ENCODE peak calls at places on chromosomes 13 and 19, in seven cellular contexts. X, R, Q, N, I, D and Y are unnamed samples.

GRCh38 chr19:11373885-11374448 is 499 bp upstream of the SWSAP1 start:
- DNase-seq in X (no peak), R (no peak), Q (peak; percentile 22), N (no peak), I (no peak), D (no peak), Y (no peak)

GRCh38 chr19:48624791-48625723 is 5.8 kb downstream of the SPHK2 start:
- DNase-seq in X (no peak), R (no peak), Q (no peak), N (no peak), I (no peak), D (no peak), Y (peak; percentile 79)

GRCh38 chr19:4391701-4392543 is 8.4 kb downstream of the SH3GL1 start:
- DNase-seq in X (no peak), R (no peak), Q (no peak), N (peak; percentile 91), I (no peak), D (no peak), Y (peak; percentile 85)

GRCh38 chr13:44860427-44860826 is 128.8 kb downstream of the NUFIP1 start:
- DNase-seq in X (no peak), R (no peak), Q (no peak), N (no peak), I (no peak), D (no peak), Y (no peak)

GRCh38 chr19:10670876-10671804 is 17.0 kb downstream of the ILF3 start:
- DNase-seq in X (no peak), R (no peak), Q (no peak), N (no peak), I (no peak), D (no peak), Y (no peak)

GRCh38 chr13:46114599-46114998 is 9.8 kb upstream of the CPB2 start:
- DNase-seq in X (no peak), R (no peak), Q (no peak), N (no peak), I (no peak), D (no peak), Y (no peak)

GRCh38 chr13:19959831-19960672 is 1.5 kb downstream of the ZMYM2 start:
- DNase-seq in X (peak; percentile 61), R (peak; percentile 84), Q (peak; percentile 89), N (peak; percentile 90), I (peak; percentile 92), D (peak; percentile 89), Y (peak; percentile 94)

GRCh38 chr13:34349091-34349722 is 531.3 kb downstream of the RFC3 start:
- DNase-seq in X (no peak), R (no peak), Q (peak; percentile 55), N (peak; percentile 89), I (peak; percentile 67), D (peak; percentile 61), Y (peak; percentile 91)

GRCh38 chr19:7831452-7831851 is 1.4 kb downstream of the EVI5L start:
- DNase-seq in X (no peak), R (no peak), Q (no peak), N (peak; percentile 34), I (no peak), D (no peak), Y (peak; percentile 65)

GRCh38 chr19:23867895-23868294 is 46.8 kb upstream of the ZNF726 start:
- DNase-seq in X (no peak), R (no peak), Q (no peak), N (no peak), I (peak; percentile 15), D (no peak), Y (no peak)

GRCh38 chr19:18280247-18281081 is 958 bp downstream of the JUND start:
- DNase-seq in X (no peak), R (peak; percentile 92), Q (peak; percentile 84), N (peak; percentile 69), I (peak; percentile 75), D (peak; percentile 87), Y (peak; percentile 95)

GRCh38 chr19:13840751-13841338 is 36.1 kb upstream of the NANOS3 start:
- DNase-seq in X (no peak), R (no peak), Q (no peak), N (no peak), I (no peak), D (no peak), Y (no peak)

GRCh38 chr19:13844130-13844631 is 32.8 kb upstream of the NANOS3 start:
- DNase-seq in X (no peak), R (no peak), Q (peak; percentile 18), N (no peak), I (no peak), D (no peak), Y (peak; percentile 70)

GRCh38 chr19:13841339-13842293 is 35.3 kb upstream of the NANOS3 start:
- DNase-seq in X (no peak), R (no peak), Q (peak; percentile 55), N (no peak), I (no peak), D (peak; percentile 55), Y (peak; percentile 93)

GRCh38 chr19:13843104-13843921 is 33.6 kb upstream of the NANOS3 start:
- DNase-seq in X (no peak), R (no peak), Q (peak; percentile 54), N (peak; percentile 47), I (no peak), D (peak; percentile 57), Y (peak; percentile 94)

GRCh38 chr19:13842294-13843103 is 34.4 kb upstream of the NANOS3 start:
- DNase-seq in X (no peak), R (peak; percentile 74), Q (peak; percentile 81), N (peak; percentile 65), I (peak; percentile 83), D (peak; percentile 88), Y (peak; percentile 97)
- H3K4me1 ChIP-seq in X (peaks cover 36% of the 10 kb centered on the region), R (peaks cover 90% of the 10 kb centered on the region), Q (peaks cover 20% of the 10 kb centered on the region), N (peaks cover 30% of the 10 kb centered on the region), I (peaks cover 35% of the 10 kb centered on the region), D (peaks cover 67% of the 10 kb centered on the region), Y (peaks cover 9% of the 10 kb centered on the region)

DNA sequence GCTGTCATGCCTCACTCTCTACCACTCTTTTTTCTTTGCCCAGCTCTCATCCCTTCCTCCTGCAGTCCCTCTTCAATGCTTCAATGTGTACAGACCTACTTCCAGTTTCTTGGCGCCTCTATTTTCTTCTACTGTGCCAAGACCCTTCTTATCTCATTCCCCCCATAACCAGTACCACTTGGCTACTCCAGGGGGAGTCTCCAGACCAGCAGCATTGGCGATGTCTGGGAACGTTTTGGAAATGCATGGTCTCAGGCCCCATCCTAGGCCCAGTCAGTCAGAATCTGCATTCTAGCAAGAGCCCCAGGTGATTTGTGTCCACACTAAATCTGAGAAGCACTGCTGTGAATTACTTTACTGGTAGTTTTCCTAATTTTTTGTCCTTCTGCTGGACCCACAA is 198.2 kb downstream of the SLC7A1 start:
- DNase-seq in X (no peak), R (no peak), Q (no peak), N (no peak), I (no peak), D (no peak), Y (no peak)
- TF ChIP-seq CTCF in X (no peak), R (no peak), Q (no peak), N (no peak), I (no peak), D (no peak), Y (no peak)

DNA sequence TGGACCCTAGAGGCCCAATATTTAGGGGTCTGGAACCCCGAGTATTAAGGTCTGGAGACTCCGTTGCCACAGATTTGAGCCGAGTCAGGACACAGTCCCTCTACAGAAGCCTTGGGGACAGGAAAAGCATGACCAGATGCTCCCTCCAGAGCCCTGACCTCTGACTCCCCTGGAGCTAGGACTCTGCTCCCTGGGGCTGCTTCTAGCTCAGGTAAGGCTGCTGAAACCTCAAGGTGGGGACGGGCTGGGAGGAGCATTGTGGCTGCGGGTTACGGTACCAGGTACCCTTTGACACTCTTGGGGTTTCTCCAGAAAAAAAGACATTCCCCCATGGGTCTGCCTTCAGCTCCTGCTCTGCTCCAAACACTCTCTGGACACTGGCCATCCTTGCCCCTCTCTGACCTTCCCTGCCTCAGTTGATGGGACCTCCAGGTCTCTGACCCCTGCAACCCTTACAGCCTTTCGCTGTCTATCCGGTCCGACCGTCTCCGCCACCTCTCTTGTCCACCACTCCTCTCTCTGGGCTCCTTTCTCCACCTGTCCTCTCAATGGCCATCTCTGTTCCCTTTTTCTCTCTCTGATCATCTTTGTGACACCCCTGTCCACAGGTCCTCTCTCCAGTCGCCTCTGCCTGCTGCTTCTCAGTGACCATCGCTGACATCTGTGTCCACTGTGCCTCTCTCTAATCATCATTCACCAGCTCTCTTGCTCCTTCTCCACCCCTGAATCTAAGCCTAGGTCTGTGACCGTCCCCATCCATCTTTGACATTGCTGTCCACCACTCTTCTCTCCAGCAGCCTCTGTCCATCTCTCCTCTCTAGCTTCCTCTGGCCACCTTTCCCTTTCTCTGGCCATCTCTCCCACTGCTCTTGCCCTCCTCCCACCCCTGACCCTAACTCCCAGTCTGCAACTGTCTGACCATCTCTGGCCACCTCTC is 1.4 kb downstream of the LRFN3 start:
- DNase-seq in X (no peak), R (no peak), Q (no peak), N (no peak), I (no peak), D (peak; percentile 16), Y (peak; percentile 31)
- H3K27ac ChIP-seq in X (peak overlapping the region; percentile 82), R (peak overlapping the region; percentile 8), Q (no peak overlapping the region), N (no peak overlapping the region), I (no peak overlapping the region), D (peak overlapping the region; percentile 67), Y (no peak overlapping the region)

GRCh38 chr13:82701021-82701420 is 1181.3 kb downstream of the SLITRK1 start:
- DNase-seq in X (no peak), R (no peak), Q (no peak), N (no peak), I (no peak), D (no peak), Y (no peak)

GRCh38 chr13:82698383-82698782 is 1183.9 kb downstream of the SLITRK1 start:
- DNase-seq in X (no peak), R (no peak), Q (no peak), N (no peak), I (no peak), D (no peak), Y (no peak)

GRCh38 chr13:82698941-82699340 is 1183.3 kb downstream of the SLITRK1 start:
- DNase-seq in X (no peak), R (no peak), Q (no peak), N (no peak), I (no peak), D (no peak), Y (no peak)

DNA sequence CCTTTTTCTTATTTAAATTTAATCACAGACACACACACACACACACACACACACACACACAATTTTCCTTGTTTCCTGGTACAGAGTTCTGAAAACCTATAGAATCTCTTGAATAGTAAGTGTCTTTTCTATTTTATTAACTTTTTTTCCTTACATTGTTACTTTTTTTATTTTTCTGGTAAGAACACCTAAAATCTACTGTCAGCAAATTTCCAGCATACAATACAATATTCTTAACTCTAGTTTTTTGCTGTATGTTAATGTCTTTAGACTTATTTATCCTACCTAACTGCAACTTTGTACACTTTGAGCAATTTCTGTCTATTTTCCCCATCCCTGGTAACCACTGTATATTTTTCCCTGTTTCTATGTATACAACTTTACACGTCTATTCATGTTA is 1179.8 kb downstream of the SLITRK1 start:
- DNase-seq in X (no peak), R (no peak), Q (no peak), N (no peak), I (no peak), D (no peak), Y (no peak)
- H3K4me1 ChIP-seq in X (no peaks in the 10 kb centered on the region), R (no peaks in the 10 kb centered on the region), Q (no peaks in the 10 kb centered on the region), N (no peaks in the 10 kb centered on the region), I (no peaks in the 10 kb centered on the region), D (no peaks in the 10 kb centered on the region), Y (no peaks in the 10 kb centered on the region)